ENCODE peak calls at places on chromosome 1, in ten cellular contexts. W is PC-3, V is HCT116, B is neural progenitor cell, Q is A673, K is MM.1S, C is GM23338, E is PC-9, R is GM23248, G is K562. T is an unnamed sample.

GRCh38 chr1:117928881-117929339 is 511 bp downstream of the GDAP2 start:
- DNase-seq in R (peak; percentile 82), W (peak; percentile 68), E (peak; percentile 80), B (peak; percentile 82), K (peak; percentile 35), Q (peak; percentile 33), V (peak; percentile 39), G (peak; percentile 86), C (peak; percentile 79), T (peak; percentile 61)

GRCh38 chr1:26277261-26277661 is 2.6 kb upstream of the SH3BGRL3 start:
- DNase-seq in W (peak; percentile 13), V (no peak), K (no peak), E (no peak), Q (no peak), G (no peak), B (no peak), C (no peak), R (no peak), T (no peak)

GRCh38 chr1:30887485-30888315 is 20.9 kb downstream of the SDC3 start:
- DNase-seq in C (no peak), R (peak; percentile 71), G (peak; percentile 42), V (no peak), B (no peak), Q (no peak), K (no peak), W (no peak), E (no peak), T (peak; percentile 57)

GRCh38 chr1:23217421-23218115 is at the start of gene HTR1D:
- DNase-seq in R (peak; percentile 31), C (peak; percentile 88), G (no peak), Q (no peak), E (no peak), W (no peak), B (peak; percentile 80), V (no peak), K (no peak), T (no peak)

GRCh38 chr1:34164510-34165381 is at the start of gene CSMD2:
- DNase-seq in V (no peak), G (no peak), Q (peak; percentile 70), R (peak; percentile 87), C (peak; percentile 85), E (no peak), K (no peak), W (no peak), B (peak; percentile 88), T (peak; percentile 15)

GRCh38 chr1:81158592-81158991 is 642.1 kb upstream of the ADGRL2 start:
- DNase-seq in B (peak; percentile 24), G (no peak), K (peak; percentile 8), R (no peak), Q (no peak), C (no peak), E (no peak), W (no peak), V (no peak), T (peak; percentile 63)

GRCh38 chr1:51548986-51549619 is 30.0 kb upstream of the EPS15 start:
- DNase-seq in K (peak; percentile 44), E (no peak), B (no peak), R (no peak), Q (no peak), G (no peak), W (no peak), C (no peak), V (no peak), T (no peak)

GRCh38 chr1:84492726-84493125 is 13.5 kb upstream of the SPATA1 start:
- DNase-seq in Q (no peak), G (no peak), R (no peak), E (no peak), K (no peak), B (no peak), V (no peak), W (no peak), C (no peak), T (peak; percentile 18)

DNA sequence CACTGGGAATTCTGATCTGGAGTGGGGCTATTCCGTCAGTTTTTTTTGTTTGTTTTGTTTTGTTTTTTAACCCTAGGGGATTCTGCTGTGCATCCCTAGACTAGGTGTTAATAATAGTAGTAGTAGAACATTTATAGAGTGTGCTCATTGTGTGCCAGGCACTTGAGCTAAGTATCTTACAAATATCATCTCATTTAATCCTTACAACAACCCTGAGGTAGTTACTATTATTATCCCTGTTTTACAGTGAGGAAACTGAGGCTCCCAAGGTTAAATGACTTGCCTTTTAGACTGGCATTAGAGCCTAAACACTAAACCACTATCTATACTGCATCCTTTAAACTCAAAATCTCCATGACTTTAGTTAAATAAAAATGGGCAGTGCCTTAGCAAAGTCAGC is 22.1 kb downstream of the TOR3A start:
- DNase-seq in B (no peak), K (no peak), E (no peak), C (no peak), R (no peak), G (no peak), W (no peak), V (no peak), Q (no peak), T (no peak)
- TF ChIP-seq EZH2 in B (no peak), K (no peak), E (no peak), C (no peak), R (no peak), G (no peak), W (no peak), V (no peak), Q (no peak), T (no peak)

GRCh38 chr1:5990913-5991783 is 1.1 kb downstream of the NPHP4 start:
- DNase-seq in G (peak; percentile 58), K (peak; percentile 11), R (peak; percentile 69), E (no peak), W (peak; percentile 30), Q (no peak), B (peak; percentile 87), V (no peak), C (peak; percentile 72), T (peak; percentile 26)

GRCh38 chr1:5993553-5994510 is 1.6 kb upstream of the NPHP4 start:
- DNase-seq in K (peak; percentile 34), B (no peak), R (no peak), Q (no peak), W (peak; percentile 25), E (no peak), G (peak; percentile 90), V (no peak), C (peak; percentile 67), T (no peak)

GRCh38 chr1:5992034-5992813 is at the start of gene NPHP4:
- DNase-seq in R (peak; percentile 100), W (peak; percentile 100), Q (peak; percentile 100), G (peak; percentile 100), B (peak; percentile 100), K (peak; percentile 100), E (peak; percentile 95), V (peak; percentile 99), C (peak; percentile 100), T (peak; percentile 100)

GRCh38 chr1:5991784-5992033 is 516 bp downstream of the NPHP4 start:
- DNase-seq in G (no peak), K (no peak), E (no peak), V (no peak), W (no peak), R (no peak), Q (no peak), B (no peak), C (no peak), T (no peak)

GRCh38 chr1:5992814-5993552 is 758 bp upstream of the NPHP4 start:
- DNase-seq in K (peak; percentile 21), G (peak; percentile 69), R (peak; percentile 47), B (peak; percentile 63), V (no peak), Q (peak; percentile 42), W (peak; percentile 24), C (peak; percentile 57), E (no peak), T (no peak)
- TF ChIP-seq EZH2 in K (no peak), G (no peak), R (no peak), B (peak; percentile 48), V (no peak), Q (no peak), W (no peak), C (no peak), E (no peak), T (no peak)

GRCh38 chr1:39529901-39530535 is 38.6 kb downstream of the BMP8A start:
- DNase-seq in R (no peak), W (no peak), E (no peak), Q (no peak), B (no peak), V (no peak), C (no peak), G (no peak), K (no peak), T (no peak)

GRCh38 chr1:39528082-39528481 is 36.6 kb downstream of the BMP8A start:
- DNase-seq in R (no peak), G (peak; percentile 12), V (no peak), C (no peak), W (no peak), E (no peak), B (no peak), Q (no peak), K (no peak), T (no peak)

GRCh38 chr1:39533442-39533841 is 42.0 kb downstream of the BMP8A start:
- DNase-seq in C (no peak), K (no peak), Q (no peak), E (no peak), G (no peak), R (no peak), B (no peak), W (no peak), V (no peak), T (no peak)

GRCh38 chr1:39526466-39527189 is 35.2 kb downstream of the BMP8A start:
- DNase-seq in K (no peak), W (no peak), V (no peak), E (no peak), R (no peak), G (no peak), Q (no peak), B (no peak), C (no peak), T (no peak)

GRCh38 chr1:39531526-39531925 is 40.1 kb downstream of the BMP8A start:
- DNase-seq in V (no peak), W (no peak), B (no peak), K (no peak), E (no peak), G (no peak), Q (no peak), C (no peak), R (no peak), T (no peak)
- TF ChIP-seq EZH2 in V (no peak), W (no peak), B (no peak), K (no peak), E (no peak), G (no peak), Q (no peak), C (no peak), R (no peak), T (no peak)

GRCh38 chr1:52633291-52633754 is 355 bp downstream of the SHISAL2A start:
- DNase-seq in R (peak; percentile 30), K (no peak), C (peak; percentile 71), V (no peak), G (no peak), Q (no peak), W (no peak), B (peak; percentile 69), E (no peak), T (no peak)
- TF ChIP-seq EZH2 in R (no peak), K (no peak), C (no peak), V (no peak), G (no peak), Q (no peak), W (no peak), B (peak; percentile 73), E (no peak), T (peak; percentile 88)

GRCh38 chr1:115092214-115092613 is 2.9 kb upstream of the TSPAN2 start:
- DNase-seq in B (no peak), G (no peak), C (no peak), W (no peak), K (no peak), E (peak; percentile 32), R (no peak), Q (no peak), V (no peak), T (no peak)
- TF ChIP-seq EZH2 in B (no peak), G (no peak), C (no peak), W (no peak), K (no peak), E (no peak), R (no peak), Q (no peak), V (no peak), T (no peak)

T was measured in fibroblast of lung.